ENCODE peak calls at places on chromosome 17, in eight cellular contexts. T, M, J, N, G, I, H and L are unnamed samples.

GRCh38 chr17:49723423-49723822 is 15.7 kb upstream of the SLC35B1 start:
- DNase-seq in T (no peak), M (peak; percentile 43), J (no peak), N (no peak), G (no peak), I (no peak), H (no peak), L (no peak)

GRCh38 chr17:36854982-36855381 is 82.3 kb upstream of the LHX1 start:
- DNase-seq in T (no peak), M (no peak), J (no peak), N (no peak), G (no peak), I (no peak), H (no peak), L (no peak)

GRCh38 chr17:50542795-50543774 is 3.9 kb upstream of the SPATA20 start:
- DNase-seq in T (no peak), M (peak; percentile 96), J (no peak), N (peak; percentile 82), G (no peak), I (no peak), H (no peak), L (no peak)

GRCh38 chr17:8185580-8186445 is 4.2 kb downstream of the BORCS6 start:
- DNase-seq in T (no peak), M (peak; percentile 95), J (peak; percentile 58), N (peak; percentile 95), G (peak; percentile 97), I (peak; percentile 71), H (peak; percentile 91), L (no peak)

GRCh38 chr17:57811633-57812280 is 38.1 kb downstream of the MRPS23 start:
- DNase-seq in T (no peak), M (no peak), J (peak; percentile 75), N (no peak), G (no peak), I (no peak), H (no peak), L (no peak)

GRCh38 chr17:34107019-34107418 is 148.1 kb upstream of the CCL2 start:
- DNase-seq in T (no peak), M (no peak), J (no peak), N (no peak), G (no peak), I (no peak), H (no peak), L (no peak)

GRCh38 chr17:42984486-42984885 is 4.1 kb downstream of the RUNDC1 start:
- DNase-seq in T (no peak), M (no peak), J (no peak), N (no peak), G (no peak), I (no peak), H (no peak), L (no peak)

GRCh38 chr17:8137645-8138342 is 13.9 kb upstream of the HES7 start:
- DNase-seq in T (no peak), M (no peak), J (no peak), N (peak; percentile 50), G (peak; percentile 68), I (no peak), H (no peak), L (no peak)

GRCh38 chr17:68514809-68515208 is 2.6 kb downstream of the PRKAR1A start:
- DNase-seq in T (no peak), M (no peak), J (no peak), N (no peak), G (no peak), I (no peak), H (no peak), L (no peak)

GRCh38 chr17:8126306-8127066 is 2.6 kb upstream of the HES7 start:
- DNase-seq in T (no peak), M (peak; percentile 56), J (peak; percentile 37), N (no peak), G (peak; percentile 81), I (no peak), H (no peak), L (no peak)

GRCh38 chr17:56659622-56660021 is 66.1 kb downstream of the NOG start:
- DNase-seq in T (no peak), M (no peak), J (no peak), N (no peak), G (no peak), I (no peak), H (no peak), L (no peak)